ENCODE peak calls at places on chromosomes 12 and 14, in seven cellular contexts. X is uterus, P is right lobe of liver, Y is body of pancreas, K is endothelial cell of umbilical vein, V is A549, E is transverse colon. B is an unnamed sample.

GRCh38 chr14:74573421-74574091 is 38.5 kb downstream of the LTBP2 start:
- DNase-seq in V (no peak), K (peak), P (no peak), X (no peak), E (no peak), Y (no peak), B (peak)

GRCh38 chr12:121709478-121709890 is 3.1 kb upstream of the TMEM120B start:
- DNase-seq in V (no peak), X (no peak), E (no peak), K (peak), P (no peak), Y (peak), B (no peak)

GRCh38 chr14:73567951-73568885 is 795 bp upstream of the ACOT2 start:
- DNase-seq in X (no peak), V (no peak), P (no peak), E (no peak), K (peak), Y (no peak), B (no peak)

GRCh38 chr12:116263844-116264243 is 13.6 kb downstream of the MED13L start:
- DNase-seq in X (no peak), V (no peak), P (no peak), Y (no peak), E (no peak), K (no peak), B (no peak)

GRCh38 chr14:63383776-63384367 is 65.1 kb upstream of the GPHB5 start:
- DNase-seq in V (no peak), P (no peak), K (no peak), E (no peak), Y (no peak), X (no peak), B (no peak)

GRCh38 chr12:53224268-53224896 is 7.6 kb downstream of the RARG start:
- DNase-seq in E (no peak), Y (no peak), V (peak), X (no peak), P (no peak), K (no peak), B (no peak)

GRCh38 chr12:108312073-108312884 is 26.8 kb downstream of the CMKLR1 start:
- DNase-seq in P (no peak), X (no peak), K (no peak), V (no peak), Y (no peak), E (no peak), B (no peak)

GRCh38 chr14:25041898-25042297 is 8.0 kb downstream of the STXBP6 start:
- DNase-seq in P (no peak), Y (no peak), X (no peak), V (no peak), K (no peak), E (no peak), B (no peak)

GRCh38 chr12:45130881-45131281 is 80.0 kb upstream of the DBX2 start:
- DNase-seq in P (peak), E (peak), K (peak), X (no peak), Y (peak), V (peak), B (peak)

GRCh38 chr12:124613151-124613585 is 45.8 kb upstream of the NCOR2 start:
- DNase-seq in P (no peak), K (peak), X (no peak), E (peak), V (no peak), Y (peak), B (no peak)

GRCh38 chr14:65002586-65003210 is 16.0 kb downstream of the FNTB start:
- DNase-seq in K (no peak), P (no peak), Y (no peak), E (no peak), X (no peak), V (no peak), B (no peak)

GRCh38 chr12:56188786-56189335 is 422 bp downstream of the SMARCC2 start:
- DNase-seq in E (no peak), X (no peak), V (peak), P (peak), Y (no peak), K (peak), B (peak)

GRCh38 chr12:53096089-53096741 is 1.3 kb upstream of the IGFBP6 start:
- DNase-seq in X (peak), P (no peak), K (no peak), Y (peak), E (peak), V (no peak), B (peak)

GRCh38 chr12:93144109-93144508 is 215.0 kb upstream of the EEA1 start:
- DNase-seq in E (no peak), V (no peak), Y (no peak), P (no peak), X (no peak), K (no peak), B (no peak)

GRCh38 chr12:76720068-76720467 is 43.8 kb upstream of the ZDHHC17 start:
- DNase-seq in P (no peak), Y (no peak), K (no peak), V (no peak), E (no peak), X (no peak), B (no peak)

GRCh38 chr14:93234798-93235197 is 27.7 kb downstream of the UBR7 start:
- DNase-seq in V (peak), P (no peak), E (no peak), K (no peak), Y (peak), X (no peak), B (no peak)

GRCh38 chr12:77847665-77848431 is 17.2 kb downstream of the NAV3 start:
- DNase-seq in Y (no peak), E (no peak), P (no peak), K (peak), V (no peak), X (no peak), B (no peak)

GRCh38 chr14:24309538-24310386 is at the start of gene LTB4R2:
- DNase-seq in P (no peak), V (no peak), E (no peak), K (no peak), X (no peak), Y (no peak), B (no peak)

GRCh38 chr14:24139272-24139934 is 2.0 kb downstream of the EMC9 start:
- DNase-seq in V (peak), E (no peak), K (no peak), X (no peak), P (no peak), Y (peak), B (no peak)

GRCh38 chr14:37668646-37669045 is 73.2 kb downstream of the TTC6 start:
- DNase-seq in X (no peak), P (no peak), V (no peak), Y (no peak), K (no peak), E (no peak), B (no peak)

GRCh38 chr14:75521415-75522199 is 662 bp upstream of the BATF start:
- DNase-seq in E (no peak), V (no peak), Y (no peak), P (no peak), X (no peak), K (no peak), B (no peak)

GRCh38 chr12:8483081-8483479 is 27.3 kb downstream of the CLEC6A start:
- DNase-seq in E (no peak), K (no peak), P (no peak), X (no peak), Y (no peak), V (no peak), B (no peak)

GRCh38 chr14:76510255-76510654 is 134.3 kb downstream of the ESRRB start:
- DNase-seq in P (no peak), X (no peak), Y (no peak), V (no peak), K (no peak), E (no peak), B (no peak)

GRCh38 chr14:59904184-59904583 is 15.8 kb upstream of the LRRC9 start:
- DNase-seq in K (no peak), X (no peak), E (no peak), Y (no peak), V (no peak), P (no peak), B (no peak)

GRCh38 chr14:25003537-25003936 is 46.4 kb downstream of the STXBP6 start:
- DNase-seq in V (no peak), K (no peak), P (no peak), Y (no peak), E (no peak), X (no peak), B (peak)

GRCh38 chr14:41548666-41549065 is 58.0 kb upstream of the LRFN5 start:
- DNase-seq in P (no peak), K (no peak), Y (no peak), V (no peak), X (no peak), E (no peak), B (no peak)

GRCh38 chr12:64450711-64451486 is 1.0 kb upstream of the TBK1 start:
- DNase-seq in Y (no peak), P (no peak), V (no peak), K (peak), E (no peak), X (no peak), B (no peak)

GRCh38 chr14:56153271-56153670 is 35.1 kb downstream of the PELI2 start:
- DNase-seq in X (no peak), E (no peak), V (no peak), P (no peak), Y (no peak), K (peak), B (no peak)

GRCh38 chr14:77989441-77989891 is 180.7 kb upstream of the NRXN3 start:
- DNase-seq in X (no peak), Y (no peak), V (no peak), E (no peak), K (no peak), P (no peak), B (peak)

GRCh38 chr12:94566345-94566744 is 84.0 kb downstream of the TMCC3 start:
- DNase-seq in V (no peak), Y (no peak), P (no peak), E (no peak), K (no peak), X (no peak), B (no peak)

GRCh38 chr12:122023339-122024131 is 1.9 kb downstream of the BCL7A start:
- DNase-seq in E (peak), P (peak), K (peak), V (peak), Y (peak), X (peak), B (peak)

GRCh38 chr12:63498239-63498638 is 170.1 kb downstream of the DPY19L2 start:
- DNase-seq in P (no peak), E (no peak), X (no peak), V (no peak), K (no peak), Y (no peak), B (no peak)

GRCh38 chr12:95980437-95980836 is 15.7 kb downstream of the HAL start:
- DNase-seq in K (no peak), X (no peak), P (no peak), V (no peak), E (no peak), Y (no peak), B (no peak)

GRCh38 chr14:36222952-36223468 is 46.5 kb upstream of the PTCSC3 start:
- DNase-seq in X (no peak), K (no peak), V (no peak), E (no peak), P (no peak), Y (no peak), B (no peak)

GRCh38 chr14:22973217-22974032 is 8.9 kb downstream of the AJUBA start:
- DNase-seq in E (peak), P (no peak), V (peak), Y (peak), K (peak), X (peak), B (no peak)

GRCh38 chr14:22972313-22972930 is 9.9 kb downstream of the AJUBA start:
- DNase-seq in E (no peak), V (no peak), Y (no peak), P (no peak), K (no peak), X (no peak), B (no peak)

GRCh38 chr14:22966783-22967269 is 9.9 kb upstream of the HAUS4 start:
- DNase-seq in Y (no peak), X (no peak), K (no peak), E (no peak), P (no peak), V (no peak), B (no peak)

GRCh38 chr14:22974530-22975313 is 7.6 kb downstream of the AJUBA start:
- DNase-seq in P (no peak), X (no peak), Y (no peak), K (no peak), E (no peak), V (no peak), B (peak)

GRCh38 chr14:22971152-22971551 is 11.2 kb downstream of the AJUBA start:
- DNase-seq in V (no peak), P (no peak), Y (no peak), K (no peak), E (no peak), X (no peak), B (no peak)
- TF ChIP-seq POLR2A in V (no peak), P (no peak), Y (no peak), K (no peak), E (no peak), X (no peak), B (no peak)

DNA sequence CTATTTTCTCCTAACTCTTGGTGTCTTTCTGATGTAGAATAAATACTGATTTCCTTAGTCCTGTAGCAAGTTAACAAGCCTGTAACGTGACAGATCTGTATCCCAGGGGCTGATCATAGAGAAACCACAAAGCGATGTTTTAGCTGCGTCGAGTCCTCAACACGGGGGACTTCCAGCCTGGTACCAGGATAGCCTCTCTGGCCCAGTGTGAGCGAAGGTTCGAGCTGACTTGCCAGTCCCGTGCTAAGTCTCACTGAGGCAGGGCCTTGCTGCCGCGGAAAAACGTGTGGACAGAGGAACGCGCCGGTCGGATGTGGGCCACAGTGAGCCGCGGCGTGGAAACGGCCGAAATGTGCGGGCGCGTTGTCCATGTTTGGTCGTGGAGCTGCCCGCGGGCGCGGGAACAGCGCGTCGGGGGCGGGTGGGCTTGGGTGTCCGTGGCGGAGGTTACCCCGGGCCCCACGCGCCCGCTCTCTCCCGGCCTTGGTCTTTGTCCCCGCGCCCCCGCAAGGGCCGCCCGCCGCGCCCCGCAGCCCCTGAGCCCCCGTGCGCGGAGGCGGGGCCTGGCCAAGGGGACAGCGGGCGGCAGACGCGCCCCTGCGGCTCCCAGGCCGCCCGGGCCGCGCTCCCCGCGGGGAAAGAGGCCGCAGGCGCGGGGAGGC is 531 bp upstream of the EML1 start:
- DNase-seq in X (peak), V (no peak), K (peak), P (no peak), E (no peak), Y (peak), B (no peak)
- TF ChIP-seq POLR2A in X (no peak), V (no peak), K (no peak), P (no peak), E (no peak), Y (no peak), B (no peak)

DNA sequence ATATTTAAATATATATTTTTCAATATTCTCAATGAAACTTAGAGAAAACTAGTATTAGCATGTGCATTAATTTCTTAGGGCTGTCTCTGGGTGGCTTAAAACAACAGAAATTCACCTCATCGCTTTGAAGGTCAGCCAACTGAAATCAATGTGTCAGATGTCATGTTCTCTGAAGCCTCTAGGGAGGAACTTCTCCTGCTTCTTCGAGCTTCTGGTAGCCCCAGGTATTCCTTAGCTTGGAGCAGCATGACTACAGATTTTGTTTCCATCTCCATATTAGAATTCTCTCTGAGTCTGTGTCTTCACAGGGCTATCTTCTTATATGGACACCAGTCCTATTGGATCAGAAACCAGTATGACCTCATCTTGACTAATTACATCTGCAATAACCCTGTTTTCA is 221.5 kb downstream of the PDZRN4 start:
- DNase-seq in K (no peak), P (no peak), Y (no peak), V (no peak), X (no peak), E (no peak), B (no peak)
- TF ChIP-seq POLR2A in K (no peak), P (no peak), Y (no peak), V (no peak), X (no peak), E (no peak), B (no peak)

GRCh38 chr14:99479903-99480855 is 480 bp downstream of the SETD3 start:
- DNase-seq in P (peak), E (peak), V (peak), Y (peak), K (peak), X (peak), B (peak)
- TF ChIP-seq POLR2A in P (peak), E (peak), V (peak), Y (peak), K (no peak), X (no peak), B (peak)

GRCh38 chr12:101407054-101407437 is 526 bp downstream of the ARL1 start:
- DNase-seq in E (no peak), Y (no peak), P (no peak), K (no peak), X (peak), V (no peak), B (peak)

GRCh38 chr12:101407438-101408345 is at the start of gene ARL1:
- DNase-seq in X (peak), K (peak), Y (peak), E (peak), P (peak), V (peak), B (peak)
- TF ChIP-seq POLR2A in X (no peak), K (peak), Y (peak), E (peak), P (peak), V (peak), B (peak)

GRCh38 chr12:31277081-31277480 is 48.9 kb downstream of the SINHCAF start:
- DNase-seq in K (no peak), P (no peak), Y (no peak), V (no peak), E (no peak), X (no peak), B (no peak)

GRCh38 chr12:31274520-31275300 is 51.2 kb downstream of the SINHCAF start:
- DNase-seq in P (no peak), K (peak), E (no peak), X (no peak), Y (no peak), V (no peak), B (no peak)

GRCh38 chr12:31275491-31275890 is 50.5 kb downstream of the SINHCAF start:
- DNase-seq in K (no peak), P (no peak), X (no peak), V (no peak), Y (no peak), E (no peak), B (no peak)

GRCh38 chr12:31267966-31268365 is 58.0 kb downstream of the SINHCAF start:
- DNase-seq in P (no peak), K (no peak), E (no peak), Y (no peak), X (no peak), V (no peak), B (no peak)

GRCh38 chr12:31272607-31273225 is 53.2 kb downstream of the SINHCAF start:
- DNase-seq in P (no peak), E (no peak), K (no peak), V (no peak), Y (no peak), X (no peak), B (no peak)
- TF ChIP-seq POLR2A in P (no peak), E (no peak), K (no peak), V (no peak), Y (no peak), X (no peak), B (no peak)

GRCh38 chr14:81023095-81023710 is 67.8 kb downstream of the TSHR start:
- DNase-seq in K (no peak), V (no peak), X (no peak), Y (no peak), P (no peak), E (no peak), B (no peak)
- TF ChIP-seq POLR2A in K (no peak), V (no peak), X (no peak), Y (no peak), P (no peak), E (no peak), B (no peak)

GRCh38 chr14:70415788-70416187 is 1.1 kb downstream of the SYNJ2BP start:
- DNase-seq in E (no peak), Y (no peak), V (no peak), X (no peak), P (no peak), K (peak), B (no peak)

GRCh38 chr14:70422538-70422937 is 5.6 kb upstream of the SYNJ2BP start:
- DNase-seq in Y (no peak), V (no peak), X (no peak), E (no peak), K (no peak), P (no peak), B (no peak)

GRCh38 chr14:70416322-70416716 is 571 bp downstream of the SYNJ2BP start:
- DNase-seq in P (no peak), Y (no peak), E (no peak), X (no peak), V (no peak), K (no peak), B (no peak)

DNA sequence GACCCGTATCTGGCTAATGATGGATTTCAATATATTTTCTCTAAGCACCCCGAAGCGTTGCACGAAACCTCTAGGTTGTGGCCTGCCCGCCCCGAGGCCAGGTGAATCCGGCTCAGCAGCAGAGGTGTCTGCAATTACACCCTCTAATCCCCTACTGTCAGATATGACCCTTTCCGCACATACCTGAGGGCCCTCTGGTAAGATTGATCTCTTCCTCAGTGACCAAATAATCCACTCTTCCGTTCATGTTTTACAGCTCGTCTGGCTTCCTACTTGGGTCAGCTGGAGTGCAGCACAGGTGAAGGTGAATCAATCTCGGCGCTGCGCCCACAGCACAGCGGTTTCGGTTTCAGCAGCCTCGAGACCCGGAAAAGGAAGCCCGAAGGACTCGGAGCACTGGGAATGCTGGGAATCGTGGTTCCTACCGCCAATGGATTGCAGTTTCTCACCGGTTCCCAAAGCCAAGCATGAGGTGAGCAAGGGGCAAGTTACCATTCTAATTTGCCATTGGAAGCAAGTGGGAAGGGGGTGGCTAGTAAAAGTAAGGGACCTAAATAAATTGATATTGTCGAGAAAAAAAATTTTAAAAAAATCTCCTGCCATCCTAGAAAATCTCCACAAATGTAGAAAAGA is at the start of gene SYNJ2BP:
- DNase-seq in E (peak), K (peak), P (peak), Y (peak), X (peak), V (peak), B (peak)
- TF ChIP-seq POLR2A in E (peak), K (no peak), P (peak), Y (no peak), X (no peak), V (peak), B (no peak)